ENCODE peak calls at places on chromosomes 6 and 20, in seven cellular contexts. A is lower lobe of right lung; N is uterus; D is CD8-positive, alpha-beta memory T cell; H is fibroblast of lung; Q is BE2C; B is CD8-positive, alpha-beta T cell. S is an unnamed sample.

GRCh38 chr6:161110380-161110779 is 118.8 kb downstream of the MAP3K4 start:
- DNase-seq in N (no peak), Q (no peak), H (no peak), A (no peak), D (no peak), B (no peak), S (no peak)

GRCh38 chr20:16189371-16189770 is 383.9 kb downstream of the KIF16B start:
- DNase-seq in H (no peak), A (no peak), Q (no peak), N (no peak), D (no peak), B (no peak), S (no peak)

GRCh38 chr20:37538003-37538402 is 10.3 kb upstream of the BLCAP start:
- DNase-seq in H (peak; percentile 49), B (no peak), Q (no peak), A (no peak), D (no peak), N (no peak), S (no peak)

GRCh38 chr6:1035419-1035818 is 276.5 kb upstream of the FOXQ1 start:
- DNase-seq in Q (no peak), B (no peak), H (peak; percentile 44), A (no peak), D (no peak), N (no peak), S (no peak)

GRCh38 chr6:83461438-83461837 is 30.6 kb upstream of the ME1 start:
- DNase-seq in N (no peak), D (no peak), B (no peak), H (no peak), A (no peak), Q (no peak), S (no peak)

GRCh38 chr6:130288065-130288464 is 65.3 kb upstream of the SAMD3 start:
- DNase-seq in A (no peak), B (no peak), D (no peak), Q (no peak), H (no peak), N (no peak), S (no peak)

GRCh38 chr6:5462856-5463255 is 201.5 kb downstream of the FARS2 start:
- DNase-seq in B (no peak), H (no peak), A (no peak), N (no peak), Q (no peak), D (no peak), S (no peak)

GRCh38 chr6:86937219-86938079 is at the start of gene HTR1E:
- DNase-seq in A (no peak), D (no peak), H (peak; percentile 10), B (no peak), N (peak; percentile 39), Q (peak; percentile 74), S (no peak)

GRCh38 chr20:52200870-52201269 is 9.3 kb upstream of the ZFP64 start:
- DNase-seq in D (no peak), B (no peak), Q (no peak), A (no peak), N (no peak), H (peak; percentile 39), S (no peak)

GRCh38 chr6:1504465-1504864 is 105.2 kb upstream of the FOXC1 start:
- DNase-seq in A (no peak), N (no peak), B (no peak), Q (no peak), D (no peak), H (no peak), S (no peak)

GRCh38 chr6:106309766-106310373 is 15.7 kb downstream of the ATG5 start:
- DNase-seq in H (peak; percentile 35), N (no peak), Q (no peak), A (no peak), D (no peak), B (no peak), S (no peak)

GRCh38 chr20:50845566-50846211 is 50.8 kb downstream of the BCAS4 start:
- DNase-seq in H (no peak), B (no peak), N (no peak), Q (peak; percentile 73), A (no peak), D (no peak), S (no peak)

GRCh38 chr6:9690388-9690787 is 724.5 kb downstream of the TFAP2A start:
- DNase-seq in A (no peak), N (no peak), D (no peak), H (no peak), B (no peak), Q (no peak), S (no peak)

GRCh38 chr6:96626749-96627353 is 63.9 kb downstream of the FHL5 start:
- DNase-seq in A (no peak), B (no peak), H (peak; percentile 58), D (no peak), Q (no peak), N (no peak), S (peak; percentile 16)

GRCh38 chr6:8803181-8803760 is 367.9 kb upstream of the SLC35B3 start:
- DNase-seq in H (no peak), Q (no peak), D (no peak), A (no peak), B (no peak), N (no peak), S (no peak)

DNA sequence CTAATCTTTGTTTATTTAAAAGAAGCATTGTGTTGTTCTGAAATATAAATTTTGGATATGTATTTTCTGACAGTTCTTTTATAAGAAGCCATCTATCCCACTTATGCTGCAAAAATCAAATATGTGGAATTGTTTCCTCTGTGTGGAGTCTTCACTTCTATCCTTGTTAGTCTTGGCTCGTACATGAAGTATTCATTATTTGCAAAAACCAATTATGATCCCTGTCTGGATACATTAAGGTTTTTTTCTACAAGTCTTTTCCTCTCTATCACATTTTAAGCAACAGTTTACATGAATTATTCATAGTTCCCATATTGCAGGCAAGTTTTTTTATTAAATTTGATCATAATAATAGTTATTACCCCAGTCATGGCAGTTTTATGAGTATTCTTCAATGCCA is 490.8 kb upstream of the GJE1 start:
- DNase-seq in H (no peak), Q (no peak), D (no peak), A (no peak), N (no peak), B (no peak), S (no peak)
- H3K4me1 ChIP-seq in H (no peaks in the 10 kb centered on the region), Q (no peaks in the 10 kb centered on the region), D (no peaks in the 10 kb centered on the region), A (no peaks in the 10 kb centered on the region), N (no peaks in the 10 kb centered on the region), B (no peaks in the 10 kb centered on the region), S (no peaks in the 10 kb centered on the region)

GRCh38 chr6:98843274-98844243 is 9.2 kb downstream of the POU3F2 start:
- DNase-seq in H (no peak), A (no peak), D (no peak), B (no peak), N (no peak), Q (no peak), S (no peak)

GRCh38 chr6:98847392-98847766 is 13.0 kb downstream of the POU3F2 start:
- DNase-seq in Q (no peak), N (no peak), B (no peak), D (no peak), H (no peak), A (no peak), S (no peak)

GRCh38 chr6:98844244-98845161 is 10.1 kb downstream of the POU3F2 start:
- DNase-seq in D (no peak), B (no peak), H (no peak), A (no peak), Q (no peak), N (no peak), S (no peak)

GRCh38 chr6:98846021-98846380 is 11.6 kb downstream of the POU3F2 start:
- DNase-seq in B (no peak), A (no peak), D (no peak), N (no peak), Q (no peak), H (no peak), S (no peak)

GRCh38 chr6:98845201-98846020 is 11.0 kb downstream of the POU3F2 start:
- DNase-seq in B (peak; percentile 43), N (peak; percentile 50), Q (peak; percentile 81), H (peak; percentile 83), A (peak; percentile 73), D (peak; percentile 42), S (peak; percentile 52)
- H3K27me3 ChIP-seq in B (peaks cover 65% of the 10 kb centered on the region), N (peaks cover 72% of the 10 kb centered on the region), Q (peaks cover 91% of the 10 kb centered on the region), H (peaks cover 76% of the 10 kb centered on the region), A (peaks cover 98% of the 10 kb centered on the region), D (peaks cover 76% of the 10 kb centered on the region), S (peaks cover 62% of the 10 kb centered on the region)

GRCh38 chr20:45867129-45867810 is 9.9 kb downstream of the ZSWIM3 start:
- DNase-seq in H (no peak), N (no peak), D (no peak), Q (no peak), B (no peak), A (no peak), S (no peak)

GRCh38 chr20:45867811-45868176 is 10.4 kb downstream of the ZSWIM3 start:
- DNase-seq in Q (no peak), D (no peak), B (no peak), H (peak; percentile 42), N (no peak), A (no peak), S (no peak)

GRCh38 chr20:45874576-45874975 is 6.5 kb upstream of the ZSWIM1 start:
- DNase-seq in H (no peak), D (no peak), A (no peak), Q (no peak), N (no peak), B (no peak), S (no peak)

GRCh38 chr20:45873409-45874116 is 7.5 kb upstream of the ZSWIM1 start:
- DNase-seq in D (no peak), N (no peak), B (no peak), H (no peak), Q (no peak), A (no peak), S (no peak)

DNA sequence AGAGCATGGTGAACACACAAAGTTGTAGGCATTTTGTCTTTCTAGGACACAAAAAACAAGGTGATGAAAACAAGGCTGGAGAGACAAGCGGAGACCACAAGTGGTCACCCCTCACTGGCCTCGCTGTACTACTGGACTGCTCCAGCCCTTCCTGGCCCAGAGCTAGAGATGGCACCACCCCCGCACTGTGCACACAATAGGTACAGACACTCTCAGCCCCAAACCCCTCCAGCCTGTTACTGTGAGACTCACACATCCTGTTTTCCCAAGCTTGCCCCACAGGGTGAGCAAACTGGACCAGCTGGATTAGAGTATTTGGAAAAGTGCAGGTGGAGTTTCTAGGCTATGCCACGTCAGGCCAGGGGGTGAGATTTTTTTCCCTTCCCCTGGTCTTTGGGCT is 8.4 kb upstream of the ZSWIM1 start:
- DNase-seq in H (no peak), Q (no peak), D (no peak), N (no peak), B (no peak), A (no peak), S (no peak)
- H3K4me1 ChIP-seq in H (peaks cover 4% of the 10 kb centered on the region), Q (no peaks in the 10 kb centered on the region), D (no peaks in the 10 kb centered on the region), N (no peaks in the 10 kb centered on the region), B (no peaks in the 10 kb centered on the region), A (no peaks in the 10 kb centered on the region), S (no peaks in the 10 kb centered on the region)

GRCh38 chr6:28205879-28206278 is 19.2 kb upstream of the ZSCAN9 start:
- DNase-seq in B (no peak), D (no peak), N (no peak), Q (no peak), A (no peak), H (no peak), S (no peak)

GRCh38 chr6:28209753-28210535 is 15.1 kb upstream of the ZSCAN9 start:
- DNase-seq in N (no peak), A (no peak), H (no peak), D (no peak), Q (no peak), B (no peak), S (no peak)

GRCh38 chr6:28206527-28207243 is 18.4 kb upstream of the ZSCAN9 start:
- DNase-seq in N (no peak), D (no peak), B (no peak), Q (no peak), A (no peak), H (peak; percentile 7), S (no peak)

GRCh38 chr6:28207244-28208179 is 17.6 kb upstream of the ZSCAN9 start:
- DNase-seq in Q (peak; percentile 38), A (no peak), H (peak; percentile 38), B (no peak), N (no peak), D (no peak), S (peak; percentile 48)

GRCh38 chr6:28208180-28208659 is 16.9 kb upstream of the ZSCAN9 start:
- DNase-seq in H (peak; percentile 6), N (no peak), Q (no peak), A (no peak), B (no peak), D (no peak), S (no peak)
- H3K27me3 ChIP-seq in H (peaks cover 21% of the 10 kb centered on the region), N (peaks cover 70% of the 10 kb centered on the region), Q (peaks cover 60% of the 10 kb centered on the region), A (peaks cover 83% of the 10 kb centered on the region), B (peaks cover 59% of the 10 kb centered on the region), D (peaks cover 68% of the 10 kb centered on the region), S (peaks cover 74% of the 10 kb centered on the region)